ENCODE peak calls at places on chromosomes 5 and 9, in nine cellular contexts. T is GM23338, S is psoas muscle, V is astrocyte, Q is H1, K is endothelial cell of umbilical vein, Y is HCT116, B is ovary, C is adrenal gland. Z is an unnamed sample.

GRCh38 chr5:143977891-143978448 is 166.0 kb downstream of the HMHB1 start:
- DNase-seq in B (no peak), Y (no peak), Q (no peak), T (no peak), K (peak; percentile 61), V (peak; percentile 32), S (no peak), C (no peak), Z (no peak)

GRCh38 chr9:4684820-4685219 is 5.5 kb downstream of the CDC37L1 start:
- DNase-seq in Y (no peak), K (no peak), Q (no peak), C (no peak), T (no peak), V (no peak), B (no peak), S (no peak), Z (no peak)

GRCh38 chr5:99037668-99038067 is 108.9 kb upstream of the CHD1 start:
- DNase-seq in Y (no peak), V (no peak), C (no peak), K (no peak), B (no peak), Q (no peak), T (peak; percentile 18), S (peak; percentile 12), Z (no peak)

GRCh38 chr5:135054546-135054945 is 20.5 kb upstream of the PITX1 start:
- DNase-seq in V (no peak), Q (no peak), T (no peak), K (no peak), Y (no peak), S (no peak), C (no peak), B (no peak), Z (no peak)

GRCh38 chr9:108207611-108208051 is 648.2 kb downstream of the ACTL7B start:
- DNase-seq in V (no peak), T (no peak), K (no peak), Q (no peak), C (no peak), S (no peak), Y (no peak), B (no peak), Z (no peak)

GRCh38 chr5:9494321-9494720 is 51.6 kb downstream of the SEMA5A start:
- DNase-seq in Q (no peak), V (no peak), C (no peak), K (no peak), T (no peak), S (no peak), Y (no peak), B (no peak), Z (no peak)

GRCh38 chr9:78319197-78320029 is 22.5 kb downstream of the PSAT1 start:
- DNase-seq in Y (no peak), C (no peak), T (no peak), B (no peak), V (no peak), S (no peak), Q (peak; percentile 39), K (no peak), Z (no peak)

GRCh38 chr5:113212244-113212920 is 222.4 kb downstream of the TSSK1B start:
- DNase-seq in Y (no peak), S (no peak), C (peak; percentile 47), B (no peak), Q (no peak), V (peak; percentile 67), T (no peak), K (peak; percentile 88), Z (peak; percentile 55)

GRCh38 chr9:131610231-131610761 is 65.0 kb downstream of the PRRT1B start:
- DNase-seq in Y (no peak), C (no peak), S (peak; percentile 50), B (peak; percentile 44), K (no peak), Q (no peak), T (no peak), V (peak; percentile 98), Z (no peak)

GRCh38 chr9:131608469-131609115 is 63.3 kb downstream of the PRRT1B start:
- DNase-seq in T (peak; percentile 89), K (peak; percentile 85), S (peak; percentile 66), C (peak; percentile 92), Q (peak; percentile 72), Y (peak; percentile 39), V (peak; percentile 88), B (peak; percentile 67), Z (peak; percentile 69)

GRCh38 chr9:131606896-131607567 is 61.7 kb downstream of the PRRT1B start:
- DNase-seq in Q (no peak), C (no peak), S (no peak), V (no peak), K (no peak), B (no peak), T (no peak), Y (no peak), Z (no peak)

GRCh38 chr9:131607591-131607990 is 62.3 kb downstream of the PRRT1B start:
- DNase-seq in S (no peak), C (no peak), B (no peak), Y (no peak), V (no peak), Q (no peak), T (no peak), K (no peak), Z (no peak)

DNA sequence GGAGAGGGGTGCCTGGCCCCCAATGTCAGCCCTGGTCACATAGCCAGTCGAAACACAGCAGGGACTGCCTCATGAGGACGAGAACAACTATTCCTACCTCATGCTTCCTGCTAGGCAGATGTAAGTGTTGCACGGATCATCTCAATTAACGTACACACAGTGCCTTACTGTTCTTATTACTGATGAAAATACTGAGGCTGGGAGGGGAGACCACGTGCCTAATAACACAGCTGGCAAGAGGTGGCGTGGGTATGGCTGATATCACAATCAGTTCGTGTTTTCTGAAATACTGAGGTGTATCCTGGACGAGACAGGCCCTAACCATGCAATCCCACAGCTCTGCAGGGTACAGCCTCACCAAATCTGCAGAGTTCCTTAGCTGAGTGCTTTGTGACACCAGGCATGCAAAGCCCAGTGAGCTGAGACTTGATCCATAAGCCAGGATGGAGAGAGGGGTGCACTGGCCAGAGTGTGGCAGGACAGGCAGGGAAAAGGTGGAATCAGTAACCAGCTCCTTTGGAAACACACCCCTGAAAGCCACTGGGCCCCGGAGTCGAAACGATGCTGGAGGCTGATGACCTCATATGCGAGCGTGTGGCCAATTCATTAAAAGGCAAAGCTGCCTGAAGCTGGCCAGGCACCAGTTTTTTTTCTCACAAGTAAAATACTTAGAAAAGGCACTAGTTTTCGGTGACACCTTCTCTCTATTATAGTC is 64.0 kb downstream of the PRRT1B start:
- DNase-seq in V (peak; percentile 78), B (peak; percentile 50), K (peak; percentile 32), C (peak; percentile 61), T (peak; percentile 38), Q (no peak), S (peak; percentile 51), Y (no peak), Z (peak; percentile 61)
- H3K4me3 ChIP-seq in V (peak overlapping the region; percentile 41), B (no peak overlapping the region), K (no peak overlapping the region), C (no peak overlapping the region), T (no peak overlapping the region), Q (no peak overlapping the region), S (peak overlapping the region; percentile 31), Y (no peak overlapping the region), Z (peak overlapping the region; percentile 45)

GRCh38 chr5:159056201-159056600 is 43.5 kb downstream of the EBF1 start:
- DNase-seq in Y (no peak), S (no peak), Q (no peak), V (no peak), C (no peak), B (no peak), K (no peak), T (no peak), Z (no peak)
- H3K4me1 ChIP-seq in Y (no peaks in the 10 kb centered on the region), S (peaks cover 7% of the 10 kb centered on the region), Q (peaks cover 5% of the 10 kb centered on the region), V (peaks cover 34% of the 10 kb centered on the region), C (no peaks in the 10 kb centered on the region), B (peaks cover 8% of the 10 kb centered on the region), K (peaks cover 2% of the 10 kb centered on the region), T (peaks cover 14% of the 10 kb centered on the region), Z (peaks cover 67% of the 10 kb centered on the region)

DNA sequence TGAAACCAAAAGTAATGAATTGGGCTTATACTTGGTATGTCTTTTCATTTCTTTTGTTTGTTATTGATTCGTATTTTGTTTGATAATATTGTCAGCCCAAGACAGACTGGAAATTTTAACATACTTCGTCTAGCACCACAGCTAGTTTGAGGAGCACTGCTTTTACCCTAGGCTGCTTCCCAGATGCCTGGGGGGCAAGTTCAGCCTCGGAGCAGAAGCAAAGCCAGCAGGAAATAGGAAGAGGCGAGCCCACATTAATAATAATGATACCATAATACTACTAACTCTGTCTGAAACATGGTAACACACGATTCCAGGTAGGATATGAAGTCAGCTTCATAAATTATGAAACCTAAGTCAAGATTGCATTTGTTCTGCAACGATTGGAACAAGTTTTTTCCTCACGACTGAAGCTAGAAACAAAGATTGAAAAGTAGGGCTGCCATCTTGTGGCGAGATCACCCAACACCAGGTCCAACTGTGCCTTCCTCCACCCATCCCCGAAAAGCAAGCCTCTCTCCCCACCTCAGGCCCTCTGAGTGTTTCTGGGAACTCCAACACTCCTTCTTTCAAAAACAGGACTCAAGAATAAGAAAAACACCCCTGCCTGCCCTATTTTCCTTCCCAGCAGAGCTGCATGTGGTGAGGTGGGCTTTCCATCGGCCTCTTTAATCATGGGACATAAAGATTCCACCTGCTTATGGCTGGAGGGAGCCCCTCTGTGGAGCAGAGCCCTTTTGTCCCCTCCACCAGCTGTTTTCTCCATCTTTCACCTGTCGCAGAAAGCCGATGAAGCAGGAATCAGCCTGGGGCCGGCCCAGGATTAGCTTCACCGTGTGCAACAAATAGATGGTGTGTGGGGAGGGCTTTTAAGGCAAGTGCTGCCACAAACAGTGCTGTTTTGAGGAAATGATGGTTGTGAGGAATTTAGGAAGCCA is 236.3 kb downstream of the CAAP1 start:
- DNase-seq in Y (peak; percentile 10), T (peak; percentile 78), Q (peak; percentile 58), C (no peak), S (no peak), K (peak; percentile 10), V (no peak), B (no peak), Z (no peak)
- TF ChIP-seq CTCF in Y (no peak), T (peak; percentile 75), Q (peak; percentile 76), C (peak; percentile 9), S (no peak), K (peak; percentile 9), V (peak; percentile 38), B (no peak), Z (no peak)

GRCh38 chr9:128685022-128685332 is 4.0 kb upstream of the SET start:
- DNase-seq in Q (no peak), K (no peak), C (no peak), V (no peak), S (no peak), T (no peak), Y (no peak), B (no peak), Z (no peak)

GRCh38 chr9:128684325-128685021 is 4.5 kb upstream of the SET start:
- DNase-seq in K (peak; percentile 76), Q (peak; percentile 78), V (peak; percentile 53), S (peak; percentile 47), Y (peak; percentile 86), C (peak; percentile 77), T (peak; percentile 91), B (peak; percentile 75), Z (peak; percentile 71)

GRCh38 chr9:128684065-128684324 is 5.0 kb upstream of the SET start:
- DNase-seq in V (no peak), Y (no peak), B (no peak), T (no peak), K (no peak), C (no peak), S (no peak), Q (no peak), Z (no peak)

GRCh38 chr9:128685636-128686489 is 3.2 kb upstream of the SET start:
- DNase-seq in T (no peak), Q (no peak), K (no peak), Y (no peak), C (no peak), S (no peak), V (no peak), B (no peak), Z (no peak)

DNA sequence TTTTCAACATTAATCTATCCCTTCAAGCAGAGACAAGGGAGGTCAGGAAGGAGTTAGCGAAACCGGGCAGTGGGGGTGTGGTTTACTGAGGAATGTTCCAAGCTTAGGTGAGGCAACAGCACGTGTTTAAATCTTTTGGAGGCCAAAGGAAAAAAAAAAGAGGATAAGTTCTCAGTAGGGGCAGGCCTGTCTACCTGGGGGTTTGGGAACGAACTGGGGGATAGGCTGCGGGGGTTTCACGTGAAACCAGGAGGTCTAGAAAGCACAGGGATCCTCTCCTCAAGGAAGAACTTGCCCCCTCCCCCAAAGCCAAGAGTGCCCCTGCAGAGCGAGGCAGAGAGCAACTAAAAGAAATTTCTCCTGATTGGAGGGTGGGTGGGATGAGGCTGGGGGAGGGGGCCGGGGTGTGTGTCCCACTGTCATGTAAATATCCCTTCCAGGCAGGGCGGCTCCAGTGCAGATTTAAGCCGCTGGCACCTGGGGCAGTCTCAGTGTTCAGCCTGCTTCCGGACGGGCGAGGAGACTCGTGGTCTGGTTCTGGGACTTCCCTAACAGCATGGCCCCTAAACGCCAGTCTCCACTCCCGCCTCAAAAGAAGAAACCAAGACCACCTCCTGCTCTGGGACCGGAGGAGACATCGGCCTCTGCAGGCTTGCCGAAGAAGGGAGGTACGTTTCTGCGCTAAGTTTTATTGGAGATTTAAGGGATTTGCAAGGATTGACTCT is 5.5 kb upstream of the SET start:
- DNase-seq in V (no peak), C (peak; percentile 89), Y (no peak), Q (peak; percentile 94), S (no peak), T (peak; percentile 97), K (peak; percentile 16), B (peak; percentile 54), Z (peak; percentile 41)
- H3K4me3 ChIP-seq in V (peak overlapping the region; percentile 73), C (no peak overlapping the region), Y (peak overlapping the region; percentile 96), Q (peak overlapping the region; percentile 91), S (peak overlapping the region; percentile 62), T (peak overlapping the region; percentile 93), K (peak overlapping the region; percentile 58), B (peak overlapping the region; percentile 58), Z (peak overlapping the region; percentile 72)